ENCODE peak calls at places on chromosomes 4 and X, in eight cellular contexts. One of them, this sample, is unnamed.

GRCh38 chr4:81214518-81215218 is 354 bp downstream of the PRKG2 start:
- DNase-seq in AG10803: peak
- DNase-seq in progenitor cell of endocrine pancreas: peak
- DNase-seq in right atrium auricular region: no peak
- DNase-seq in CD4-positive, alpha-beta T cell: no peak
- DNase-seq in pancreas: peak
- DNase-seq in nephron progenitor cell: peak
- DNase-seq in breast epithelium: no peak
- DNase-seq in this sample: no peak

GRCh38 chr4:2182981-2183380 is 58.9 kb downstream of the HAUS3 start:
- DNase-seq in AG10803: no peak
- DNase-seq in progenitor cell of endocrine pancreas: no peak
- DNase-seq in right atrium auricular region: no peak
- DNase-seq in CD4-positive, alpha-beta T cell: no peak
- DNase-seq in pancreas: no peak
- DNase-seq in nephron progenitor cell: no peak
- DNase-seq in breast epithelium: no peak
- DNase-seq in this sample: no peak

GRCh38 chrX:103845165-103845653 is 13.2 kb upstream of the RAB9B start:
- DNase-seq in AG10803: peak
- DNase-seq in progenitor cell of endocrine pancreas: peak
- DNase-seq in right atrium auricular region: peak
- DNase-seq in CD4-positive, alpha-beta T cell: peak
- DNase-seq in pancreas: peak
- DNase-seq in nephron progenitor cell: peak
- DNase-seq in breast epithelium: peak
- DNase-seq in this sample: no peak

GRCh38 chr4:176163041-176163440 is 32.3 kb downstream of the SPATA4 start:
- DNase-seq in AG10803: no peak
- DNase-seq in progenitor cell of endocrine pancreas: no peak
- DNase-seq in right atrium auricular region: no peak
- DNase-seq in CD4-positive, alpha-beta T cell: no peak
- DNase-seq in pancreas: no peak
- DNase-seq in nephron progenitor cell: no peak
- DNase-seq in breast epithelium: no peak
- DNase-seq in this sample: no peak

GRCh38 chrX:38796926-38797325 is 4.3 kb upstream of the MID1IP1 start:
- DNase-seq in AG10803: no peak
- DNase-seq in progenitor cell of endocrine pancreas: no peak
- DNase-seq in right atrium auricular region: no peak
- DNase-seq in CD4-positive, alpha-beta T cell: no peak
- DNase-seq in pancreas: no peak
- DNase-seq in nephron progenitor cell: no peak
- DNase-seq in breast epithelium: no peak
- DNase-seq in this sample: no peak

GRCh38 chr4:145177511-145177905 is 2.9 kb downstream of the OTUD4 start:
- DNase-seq in AG10803: peak
- DNase-seq in progenitor cell of endocrine pancreas: no peak
- DNase-seq in right atrium auricular region: no peak
- DNase-seq in CD4-positive, alpha-beta T cell: no peak
- DNase-seq in pancreas: no peak
- DNase-seq in nephron progenitor cell: no peak
- DNase-seq in breast epithelium: no peak
- DNase-seq in this sample: no peak

GRCh38 chrX:154490021-154490413 is 412 bp downstream of the SLC10A3 start:
- DNase-seq in AG10803: peak
- DNase-seq in progenitor cell of endocrine pancreas: no peak
- DNase-seq in right atrium auricular region: no peak
- DNase-seq in CD4-positive, alpha-beta T cell: no peak
- DNase-seq in pancreas: no peak
- DNase-seq in nephron progenitor cell: no peak
- DNase-seq in breast epithelium: no peak
- DNase-seq in this sample: peak

GRCh38 chr4:183610613-183611012 is 48.4 kb downstream of the RWDD4 start:
- DNase-seq in AG10803: no peak
- DNase-seq in progenitor cell of endocrine pancreas: no peak
- DNase-seq in right atrium auricular region: no peak
- DNase-seq in CD4-positive, alpha-beta T cell: no peak
- DNase-seq in pancreas: no peak
- DNase-seq in nephron progenitor cell: no peak
- DNase-seq in breast epithelium: no peak
- DNase-seq in this sample: no peak

GRCh38 chr4:117529401-117529800 is 444.0 kb upstream of the TRAM1L1 start:
- DNase-seq in AG10803: no peak
- DNase-seq in progenitor cell of endocrine pancreas: no peak
- DNase-seq in right atrium auricular region: no peak
- DNase-seq in CD4-positive, alpha-beta T cell: no peak
- DNase-seq in pancreas: no peak
- DNase-seq in nephron progenitor cell: no peak
- DNase-seq in breast epithelium: no peak
- DNase-seq in this sample: no peak

GRCh38 chr4:148397771-148398170 is 44.4 kb downstream of the NR3C2 start:
- DNase-seq in AG10803: no peak
- DNase-seq in progenitor cell of endocrine pancreas: no peak
- DNase-seq in right atrium auricular region: no peak
- DNase-seq in CD4-positive, alpha-beta T cell: no peak
- DNase-seq in pancreas: no peak
- DNase-seq in nephron progenitor cell: no peak
- DNase-seq in breast epithelium: no peak
- DNase-seq in this sample: no peak

GRCh38 chrX:47166126-47166525 is 21.1 kb downstream of the RBM10 start:
- DNase-seq in AG10803: peak
- DNase-seq in progenitor cell of endocrine pancreas: no peak
- DNase-seq in right atrium auricular region: no peak
- DNase-seq in CD4-positive, alpha-beta T cell: no peak
- DNase-seq in pancreas: peak
- DNase-seq in nephron progenitor cell: no peak
- DNase-seq in breast epithelium: no peak
- DNase-seq in this sample: no peak

GRCh38 chrX:45697591-45697990 is 496.9 kb upstream of the DIPK2B start:
- DNase-seq in AG10803: peak
- DNase-seq in progenitor cell of endocrine pancreas: no peak
- DNase-seq in right atrium auricular region: no peak
- DNase-seq in CD4-positive, alpha-beta T cell: no peak
- DNase-seq in pancreas: no peak
- DNase-seq in nephron progenitor cell: no peak
- DNase-seq in breast epithelium: no peak
- DNase-seq in this sample: peak

GRCh38 chrX:108772549-108772948 is 36.2 kb upstream of the IRS4 start:
- DNase-seq in AG10803: no peak
- DNase-seq in progenitor cell of endocrine pancreas: no peak
- DNase-seq in right atrium auricular region: no peak
- DNase-seq in CD4-positive, alpha-beta T cell: no peak
- DNase-seq in pancreas: no peak
- DNase-seq in nephron progenitor cell: no peak
- DNase-seq in breast epithelium: no peak
- DNase-seq in this sample: no peak

GRCh38 chrX:107935664-107936433 is 46.3 kb downstream of the TEX13B start:
- DNase-seq in AG10803: no peak
- DNase-seq in progenitor cell of endocrine pancreas: no peak
- DNase-seq in right atrium auricular region: no peak
- DNase-seq in CD4-positive, alpha-beta T cell: no peak
- DNase-seq in pancreas: peak
- DNase-seq in nephron progenitor cell: peak
- DNase-seq in breast epithelium: no peak
- DNase-seq in this sample: no peak

DNA sequence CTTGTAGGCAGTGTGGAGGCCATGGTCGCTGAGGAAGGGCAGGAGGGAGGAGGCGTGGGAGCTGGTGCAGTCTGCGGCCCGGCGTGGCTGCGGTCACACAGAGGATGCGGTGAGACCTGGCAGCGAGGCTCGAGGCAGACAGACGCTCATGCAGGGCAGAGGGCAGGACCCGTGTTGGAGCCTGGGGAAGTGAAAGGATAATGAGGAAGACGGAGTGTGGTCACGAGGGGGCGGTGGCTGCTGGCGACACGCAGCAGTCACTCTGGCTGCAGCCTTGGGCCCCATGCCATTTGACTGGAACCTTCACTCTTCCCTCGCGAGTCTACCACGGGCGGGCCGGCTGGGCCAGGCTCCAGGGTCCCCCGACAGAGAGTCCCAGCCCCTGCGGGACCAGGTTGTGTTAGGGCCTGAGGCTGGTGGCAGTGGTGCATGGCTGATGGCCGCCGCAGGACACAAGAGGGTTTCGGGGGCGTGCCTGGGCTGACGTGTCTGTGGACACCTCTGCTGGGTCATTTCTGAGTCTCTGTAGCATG is 68.8 kb upstream of the HGFAC start:
- DNase-seq in AG10803: no peak
- DNase-seq in progenitor cell of endocrine pancreas: no peak
- DNase-seq in right atrium auricular region: peak
- DNase-seq in CD4-positive, alpha-beta T cell: no peak
- DNase-seq in pancreas: no peak
- DNase-seq in nephron progenitor cell: no peak
- DNase-seq in breast epithelium: no peak
- DNase-seq in this sample: peak
- TF ChIP-seq CTCF in AG10803: no peak
- TF ChIP-seq CTCF in progenitor cell of endocrine pancreas: no peak
- TF ChIP-seq CTCF in right atrium auricular region: no peak
- TF ChIP-seq CTCF in CD4-positive, alpha-beta T cell: no peak
- TF ChIP-seq CTCF in pancreas: no peak
- TF ChIP-seq CTCF in nephron progenitor cell: no peak
- TF ChIP-seq CTCF in breast epithelium: no peak
- TF ChIP-seq CTCF in this sample: peak

GRCh38 chr4:32417113-32417704 is 1697.0 kb downstream of the PCDH7 start:
- DNase-seq in AG10803: no peak
- DNase-seq in progenitor cell of endocrine pancreas: no peak
- DNase-seq in right atrium auricular region: no peak
- DNase-seq in CD4-positive, alpha-beta T cell: no peak
- DNase-seq in pancreas: no peak
- DNase-seq in nephron progenitor cell: no peak
- DNase-seq in breast epithelium: no peak
- DNase-seq in this sample: no peak
- TF ChIP-seq CTCF in AG10803: no peak
- TF ChIP-seq CTCF in progenitor cell of endocrine pancreas: peak
- TF ChIP-seq CTCF in right atrium auricular region: no peak
- TF ChIP-seq CTCF in CD4-positive, alpha-beta T cell: no peak
- TF ChIP-seq CTCF in pancreas: no peak
- TF ChIP-seq CTCF in nephron progenitor cell: no peak
- TF ChIP-seq CTCF in breast epithelium: no peak
- TF ChIP-seq CTCF in this sample: no peak

GRCh38 chrX:66022742-66023725 is 16.8 kb downstream of the VSIG4 start:
- DNase-seq in AG10803: no peak
- DNase-seq in progenitor cell of endocrine pancreas: no peak
- DNase-seq in right atrium auricular region: no peak
- DNase-seq in CD4-positive, alpha-beta T cell: no peak
- DNase-seq in pancreas: no peak
- DNase-seq in nephron progenitor cell: no peak
- DNase-seq in breast epithelium: no peak
- DNase-seq in this sample: no peak
- TF ChIP-seq CTCF in AG10803: peak
- TF ChIP-seq CTCF in progenitor cell of endocrine pancreas: no peak
- TF ChIP-seq CTCF in right atrium auricular region: no peak
- TF ChIP-seq CTCF in CD4-positive, alpha-beta T cell: no peak
- TF ChIP-seq CTCF in pancreas: no peak
- TF ChIP-seq CTCF in nephron progenitor cell: no peak
- TF ChIP-seq CTCF in breast epithelium: no peak
- TF ChIP-seq CTCF in this sample: peak

GRCh38 chr4:185224597-185224996 is 15.2 kb downstream of the SNX25 start:
- DNase-seq in AG10803: no peak
- DNase-seq in progenitor cell of endocrine pancreas: no peak
- DNase-seq in right atrium auricular region: no peak
- DNase-seq in CD4-positive, alpha-beta T cell: no peak
- DNase-seq in pancreas: no peak
- DNase-seq in nephron progenitor cell: no peak
- DNase-seq in breast epithelium: no peak
- DNase-seq in this sample: no peak
- TF ChIP-seq CTCF in AG10803: no peak
- TF ChIP-seq CTCF in progenitor cell of endocrine pancreas: peak
- TF ChIP-seq CTCF in right atrium auricular region: no peak
- TF ChIP-seq CTCF in CD4-positive, alpha-beta T cell: no peak
- TF ChIP-seq CTCF in pancreas: no peak
- TF ChIP-seq CTCF in nephron progenitor cell: no peak
- TF ChIP-seq CTCF in breast epithelium: peak
- TF ChIP-seq CTCF in this sample: peak

GRCh38 chr4:154985673-154986072 is 204.6 kb downstream of the RBM46 start:
- DNase-seq in AG10803: peak
- DNase-seq in progenitor cell of endocrine pancreas: no peak
- DNase-seq in right atrium auricular region: no peak
- DNase-seq in CD4-positive, alpha-beta T cell: no peak
- DNase-seq in pancreas: no peak
- DNase-seq in nephron progenitor cell: no peak
- DNase-seq in breast epithelium: no peak
- DNase-seq in this sample: no peak

GRCh38 chr4:154984148-154984547 is 203.1 kb downstream of the RBM46 start:
- DNase-seq in AG10803: no peak
- DNase-seq in progenitor cell of endocrine pancreas: no peak
- DNase-seq in right atrium auricular region: no peak
- DNase-seq in CD4-positive, alpha-beta T cell: no peak
- DNase-seq in pancreas: no peak
- DNase-seq in nephron progenitor cell: no peak
- DNase-seq in breast epithelium: no peak
- DNase-seq in this sample: no peak

GRCh38 chr4:154983714-154984113 is 202.6 kb downstream of the RBM46 start:
- DNase-seq in AG10803: no peak
- DNase-seq in progenitor cell of endocrine pancreas: no peak
- DNase-seq in right atrium auricular region: no peak
- DNase-seq in CD4-positive, alpha-beta T cell: no peak
- DNase-seq in pancreas: no peak
- DNase-seq in nephron progenitor cell: no peak
- DNase-seq in breast epithelium: no peak
- DNase-seq in this sample: no peak

GRCh38 chr4:154984616-154985015 is 203.5 kb downstream of the RBM46 start:
- DNase-seq in AG10803: no peak
- DNase-seq in progenitor cell of endocrine pancreas: no peak
- DNase-seq in right atrium auricular region: no peak
- DNase-seq in CD4-positive, alpha-beta T cell: no peak
- DNase-seq in pancreas: no peak
- DNase-seq in nephron progenitor cell: no peak
- DNase-seq in breast epithelium: no peak
- DNase-seq in this sample: no peak

DNA sequence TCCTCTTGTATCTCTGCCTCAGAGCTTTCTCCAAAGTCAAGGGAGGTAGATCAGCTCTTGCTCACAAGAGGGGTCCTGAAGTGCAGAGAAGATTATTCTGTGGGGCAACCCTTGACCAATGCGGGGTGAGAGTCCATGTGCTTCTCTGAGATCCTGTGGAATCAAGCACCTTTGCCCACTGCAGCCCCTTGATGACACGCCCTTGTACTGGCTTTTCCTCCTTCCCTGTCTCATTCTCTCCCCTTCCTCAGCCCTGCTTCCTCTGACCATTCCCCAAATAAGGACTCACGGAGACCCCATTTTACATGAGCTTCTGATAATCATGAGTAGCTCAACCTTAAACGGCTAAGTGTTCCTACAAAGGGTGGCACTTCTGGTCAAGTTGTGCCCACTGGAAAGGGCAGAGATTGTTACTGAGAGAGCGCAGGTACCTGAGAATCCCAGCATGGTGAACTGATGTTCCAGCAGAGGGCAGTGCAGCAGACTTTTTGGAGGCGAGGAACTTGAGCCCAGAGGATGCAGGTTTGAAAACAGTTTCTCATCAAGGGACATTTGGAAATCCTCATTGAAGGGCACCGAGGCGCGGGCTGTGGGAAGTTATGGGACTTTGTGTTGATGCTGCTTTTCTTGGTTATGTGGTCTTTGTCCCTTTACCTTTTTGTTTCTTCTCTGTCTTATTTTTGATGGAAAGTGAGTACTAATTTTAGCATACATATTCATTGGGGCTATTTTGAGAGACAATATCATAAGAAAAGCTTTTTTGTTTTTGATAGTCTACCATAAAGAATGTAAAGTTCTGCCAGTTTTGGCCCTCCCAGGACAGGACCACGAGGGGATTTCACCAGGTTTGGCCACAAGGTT is 201.3 kb downstream of the RBM46 start:
- DNase-seq in AG10803: peak
- DNase-seq in progenitor cell of endocrine pancreas: peak
- DNase-seq in right atrium auricular region: peak
- DNase-seq in CD4-positive, alpha-beta T cell: no peak
- DNase-seq in pancreas: peak
- DNase-seq in nephron progenitor cell: peak
- DNase-seq in breast epithelium: peak
- DNase-seq in this sample: no peak
- TF ChIP-seq CTCF in AG10803: peak
- TF ChIP-seq CTCF in progenitor cell of endocrine pancreas: peak
- TF ChIP-seq CTCF in right atrium auricular region: peak
- TF ChIP-seq CTCF in CD4-positive, alpha-beta T cell: peak
- TF ChIP-seq CTCF in pancreas: peak
- TF ChIP-seq CTCF in nephron progenitor cell: peak
- TF ChIP-seq CTCF in breast epithelium: peak
- TF ChIP-seq CTCF in this sample: no peak

This sample was measured in CD14-positive monocyte.